ENCODE peak calls at places on chromosomes 16 and 17, in five cellular contexts. U is body of pancreas, T is HCT116, G is Peyer's patch, L is endothelial cell of umbilical vein. D is an unnamed sample. For H3K4me1, the result is how much of the 10 kb centered on the place peaks cover.

GRCh38 chr16:67341250-67341649 is 14.6 kb downstream of the LRRC36 start:
- DNase-seq in U (no peak), T (no peak), G (no peak), L (no peak), D (no peak)

GRCh38 chr16:3670711-3671110 is 16.2 kb downstream of the DNASE1 start:
- DNase-seq in U (no peak), T (no peak), G (no peak), L (no peak), D (no peak)

GRCh38 chr17:67469208-67469980 is 92.3 kb downstream of the PITPNC1 start:
- DNase-seq in U (no peak), T (no peak), G (no peak), L (no peak), D (no peak)

GRCh38 chr17:46764709-46765401 is 53.6 kb downstream of the WNT3 start:
- DNase-seq in U (peak), T (no peak), G (no peak), L (peak), D (no peak)

GRCh38 chr17:50967795-50968194 is 101.6 kb upstream of the TOB1 start:
- DNase-seq in U (no peak), T (no peak), G (no peak), L (no peak), D (no peak)

GRCh38 chr17:77848257-77848656 is 110.2 kb upstream of the TNRC6C start:
- DNase-seq in U (no peak), T (no peak), G (no peak), L (no peak), D (no peak)

GRCh38 chr17:79800325-79801155 is 3.7 kb upstream of the CBX8 start:
- DNase-seq in U (peak), T (peak), G (peak), L (no peak), D (no peak)

GRCh38 chr17:45325810-45326209 is 9.0 kb upstream of the MAP3K14 start:
- DNase-seq in U (no peak), T (no peak), G (no peak), L (no peak), D (peak)

GRCh38 chr17:17109896-17110295 is 67.6 kb downstream of the MPRIP start:
- DNase-seq in U (no peak), T (no peak), G (peak), L (no peak), D (no peak)

GRCh38 chr16:74725641-74726040 is 25.0 kb upstream of the MLKL start:
- DNase-seq in U (no peak), T (no peak), G (peak), L (no peak), D (no peak)

GRCh38 chr17:65514082-65514481 is 47.4 kb downstream of the AXIN2 start:
- DNase-seq in U (no peak), T (no peak), G (no peak), L (no peak), D (peak)

GRCh38 chr16:931651-932500 is 38.9 kb downstream of the LMF1 start:
- DNase-seq in U (no peak), T (no peak), G (no peak), L (no peak), D (no peak)

GRCh38 chr16:79360267-79360666 is 240.3 kb downstream of the MAF start:
- DNase-seq in U (no peak), T (no peak), G (no peak), L (no peak), D (no peak)

GRCh38 chr17:29444589-29444988 is 54.4 kb downstream of the TAOK1 start:
- DNase-seq in U (no peak), T (no peak), G (no peak), L (peak), D (no peak)

GRCh38 chr16:50697881-50698767 is 4.7 kb downstream of the NOD2 start:
- DNase-seq in U (peak), T (no peak), G (no peak), L (peak), D (no peak)

GRCh38 chr16:50588276-50588675 is 40.1 kb downstream of the NKD1 start:
- DNase-seq in U (no peak), T (no peak), G (no peak), L (no peak), D (no peak)

GRCh38 chr16:7352114-7352513 is 19.5 kb downstream of the RBFOX1 start:
- DNase-seq in U (no peak), T (no peak), G (no peak), L (no peak), D (no peak)

GRCh38 chr16:7350801-7351200 is 18.2 kb downstream of the RBFOX1 start:
- DNase-seq in U (no peak), T (no peak), G (no peak), L (no peak), D (no peak)

GRCh38 chr16:7351572-7351971 is 18.9 kb downstream of the RBFOX1 start:
- DNase-seq in U (no peak), T (no peak), G (no peak), L (no peak), D (no peak)

GRCh38 chr16:7361416-7362129 is 28.9 kb downstream of the RBFOX1 start:
- DNase-seq in U (no peak), T (no peak), G (no peak), L (no peak), D (no peak)

DNA sequence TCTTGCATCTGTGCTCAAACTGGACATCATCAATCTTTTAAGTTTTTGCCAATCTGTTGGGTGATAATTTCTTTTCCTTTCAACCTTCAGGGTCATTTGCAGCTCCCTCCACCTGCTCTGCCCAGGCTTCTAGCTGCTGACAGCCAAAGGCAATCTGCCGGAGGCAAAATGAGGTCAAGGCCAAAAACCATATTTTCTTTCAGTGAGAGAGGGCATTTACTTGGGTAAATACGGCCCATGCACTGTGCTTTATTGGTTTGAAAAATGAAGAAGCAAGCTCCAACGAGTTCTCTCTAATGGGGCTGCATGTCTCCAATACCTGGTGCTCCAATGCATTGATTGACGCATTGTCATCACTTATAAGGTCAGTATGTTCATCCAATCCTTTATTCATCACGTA is 23.1 kb downstream of the RBFOX1 start:
- DNase-seq in U (no peak), T (no peak), G (no peak), L (no peak), D (no peak)
- H3K4me3 ChIP-seq in U (no peak), T (no peak), G (no peak), L (no peak), D (no peak)

GRCh38 chr17:27339836-27340550 is 46.1 kb downstream of the WSB1 start:
- DNase-seq in U (no peak), T (peak), G (no peak), L (no peak), D (no peak)

GRCh38 chr17:27336217-27336616 is 42.3 kb downstream of the WSB1 start:
- DNase-seq in U (peak), T (no peak), G (peak), L (no peak), D (peak)

GRCh38 chr17:27339198-27339835 is 45.4 kb downstream of the WSB1 start:
- DNase-seq in U (no peak), T (no peak), G (no peak), L (no peak), D (no peak)

GRCh38 chr17:27340575-27340974 is 46.7 kb downstream of the WSB1 start:
- DNase-seq in U (no peak), T (no peak), G (no peak), L (no peak), D (no peak)

GRCh38 chr17:27338536-27338985 is 44.6 kb downstream of the WSB1 start:
- DNase-seq in U (no peak), T (no peak), G (no peak), L (no peak), D (no peak)
- H3K4me1 ChIP-seq in U (under half), T (under half), G (under half), L (under half), D (under half)

GRCh38 chr16:69934044-69934443 is 17.1 kb upstream of the CLEC18A start:
- DNase-seq in U (no peak), T (no peak), G (no peak), L (no peak), D (no peak)
- TF ChIP-seq POLR2A in U (no peak), T (no peak), G (no peak), L (no peak), D (no peak)

GRCh38 chr17:61398721-61399130 is 917 bp upstream of the TBX2 start:
- DNase-seq in U (no peak), T (no peak), G (peak), L (no peak), D (no peak)
- H3K4me3 ChIP-seq in U (peak), T (no peak), G (peak), L (no peak), D (peak)